ENCODE peak calls at places on chromosomes 6 and 20, in four cellular contexts. L is lower lobe of right lung; I is iPS DF 6.9; Q is CD8-positive, alpha-beta memory T cell. T is an unnamed sample. For H3K27me3, the result is how much of the 10 kb centered on the place peaks cover.

GRCh38 chr20:10861086-10861485 is 187.3 kb upstream of the JAG1 start:
- DNase-seq in L (no peak), I (no peak), Q (no peak), T (no peak)

GRCh38 chr6:28081486-28081751 is 1.1 kb downstream of the ZNF165 start:
- DNase-seq in L (no peak), I (no peak), Q (peak), T (no peak)

GRCh38 chr6:139530551-139530950 is 156.1 kb upstream of the CITED2 start:
- DNase-seq in L (no peak), I (no peak), Q (no peak), T (no peak)

GRCh38 chr6:28353981-28354676 is 4.4 kb downstream of the ZKSCAN3 start:
- DNase-seq in L (peak), I (no peak), Q (no peak), T (peak)

GRCh38 chr6:91449539-91449938 is 862.7 kb upstream of the MAP3K7 start:
- DNase-seq in L (no peak), I (no peak), Q (no peak), T (no peak)

GRCh38 chr20:61768926-61769832 is 296.5 kb downstream of the TAF4 start:
- DNase-seq in L (no peak), I (no peak), Q (no peak), T (no peak)

GRCh38 chr20:43725666-43726065 is 1.1 kb downstream of the GTSF1L start:
- DNase-seq in L (no peak), I (no peak), Q (no peak), T (no peak)

GRCh38 chr20:44659931-44660330 is 8.4 kb upstream of the ADA start:
- DNase-seq in L (no peak), I (no peak), Q (no peak), T (no peak)

GRCh38 chr6:38133932-38134703 is 314.6 kb downstream of the ZFAND3 start:
- DNase-seq in L (no peak), I (no peak), Q (no peak), T (no peak)

GRCh38 chr6:153024401-153025017 is 22.0 kb upstream of the MTRF1L start:
- DNase-seq in L (no peak), I (peak), Q (peak), T (no peak)

GRCh38 chr6:29403801-29404200 is 8.4 kb downstream of the OR12D2 start:
- DNase-seq in L (no peak), I (no peak), Q (no peak), T (no peak)
- H3K27me3 ChIP-seq in L (under half), I (under half), Q (under half), T (under half)

GRCh38 chr6:86122086-86122485 is 479.4 kb upstream of the SYNCRIP start:
- DNase-seq in L (no peak), I (no peak), Q (no peak), T (no peak)

GRCh38 chr6:86118271-86118670 is 475.6 kb upstream of the SYNCRIP start:
- DNase-seq in L (no peak), I (no peak), Q (no peak), T (no peak)
- H3K27me3 ChIP-seq in L (under half), I (under half), Q (under half), T (under half)

DNA sequence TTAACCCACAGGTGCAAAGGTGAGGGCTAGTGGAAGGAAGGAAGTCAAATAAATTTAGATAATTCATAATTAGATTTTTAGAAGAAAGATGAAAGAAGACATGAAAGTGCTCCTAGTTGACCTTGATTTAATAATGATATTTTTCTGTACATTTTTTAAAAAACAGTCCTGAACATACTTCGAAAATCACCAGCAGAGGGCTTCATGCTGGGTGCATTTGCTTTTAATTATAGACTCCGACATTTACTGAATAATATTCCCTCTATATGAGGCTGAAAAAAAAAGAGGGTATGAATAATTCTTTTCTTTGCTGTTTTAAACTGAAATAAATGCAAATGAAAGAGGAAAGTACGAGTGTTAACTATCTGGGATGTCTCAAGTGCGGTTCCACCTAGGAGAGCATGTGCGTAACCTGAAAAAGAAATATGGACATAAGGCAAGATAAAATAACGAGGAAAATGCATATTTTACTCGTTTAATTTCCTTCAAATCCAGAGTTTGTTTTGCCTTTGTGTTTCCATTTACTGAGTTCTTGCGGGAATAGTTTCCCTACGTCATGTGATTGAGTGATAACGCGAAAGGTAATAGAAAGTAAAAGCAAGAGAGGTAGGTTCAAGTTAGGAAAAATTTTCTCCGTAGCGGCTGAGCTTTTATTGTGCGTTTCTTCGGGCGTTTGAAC is 3.1 kb upstream of the TFAP2B start:
- DNase-seq in L (no peak), I (no peak), Q (no peak), T (no peak)
- H3K27me3 ChIP-seq in L (under half), I (under half), Q (under half), T (half or more)

GRCh38 chr6:161830866-161831600 is 557.2 kb upstream of the AGPAT4 start:
- DNase-seq in L (no peak), I (no peak), Q (no peak), T (no peak)

GRCh38 chr6:161828355-161828754 is 554.5 kb upstream of the AGPAT4 start:
- DNase-seq in L (no peak), I (no peak), Q (no peak), T (no peak)

GRCh38 chr6:161833099-161833860 is 559.4 kb upstream of the AGPAT4 start:
- DNase-seq in L (no peak), I (no peak), Q (no peak), T (no peak)

GRCh38 chr6:161832622-161833021 is 558.8 kb upstream of the AGPAT4 start:
- DNase-seq in L (no peak), I (no peak), Q (no peak), T (no peak)

GRCh38 chr6:161829186-161829794 is 555.4 kb upstream of the AGPAT4 start:
- DNase-seq in L (no peak), I (no peak), Q (no peak), T (no peak)
- H3K27me3 ChIP-seq in L (under half), I (under half), Q (under half), T (under half)

GRCh38 chr6:84762941-84763396 is 1.4 kb downstream of the TBX18 start:
- DNase-seq in L (peak), I (no peak), Q (no peak), T (peak)

GRCh38 chr6:84763397-84764331 is 734 bp downstream of the TBX18 start:
- DNase-seq in L (peak), I (no peak), Q (no peak), T (peak)

GRCh38 chr6:84762220-84762940 is 2.0 kb downstream of the TBX18 start:
- DNase-seq in L (no peak), I (no peak), Q (no peak), T (peak)

GRCh38 chr6:84756466-84756865 is 7.9 kb downstream of the TBX18 start:
- DNase-seq in L (no peak), I (no peak), Q (no peak), T (no peak)

DNA sequence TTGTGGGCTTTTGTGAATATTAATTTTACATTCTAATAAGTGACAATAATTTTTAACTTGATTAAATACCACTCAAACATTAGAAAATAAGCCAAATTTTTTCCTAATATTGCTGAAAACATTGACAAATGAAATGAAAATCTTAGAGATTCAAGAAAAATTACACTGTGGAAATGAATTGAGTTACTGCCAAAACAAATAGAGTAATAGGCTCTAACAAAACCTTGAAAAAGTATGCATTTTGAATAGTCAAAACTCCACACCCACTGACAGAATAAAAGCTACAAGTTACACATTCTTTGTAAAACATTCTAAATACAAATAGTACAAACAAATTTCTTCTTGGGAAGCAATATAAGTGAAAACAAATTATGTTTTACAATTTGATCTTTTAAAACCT is 5.9 kb downstream of the TBX18 start:
- DNase-seq in L (no peak), I (no peak), Q (no peak), T (no peak)
- H3K27me3 ChIP-seq in L (half or more), I (under half), Q (under half), T (under half)

GRCh38 chr20:25064561-25064960 is 6.6 kb upstream of the ACSS1 start:
- DNase-seq in L (no peak), I (no peak), Q (no peak), T (peak)
- H3K27me3 ChIP-seq in L (under half), I (under half), Q (under half), T (under half)

GRCh38 chr6:136921521-136921935 is 573 bp upstream of the SLC35D3 start:
- DNase-seq in L (peak), I (no peak), Q (no peak), T (no peak)

GRCh38 chr6:136923954-136924291 is 1.8 kb downstream of the SLC35D3 start:
- DNase-seq in L (no peak), I (no peak), Q (no peak), T (no peak)

GRCh38 chr6:136923116-136923953 is 1.2 kb downstream of the SLC35D3 start:
- DNase-seq in L (no peak), I (no peak), Q (no peak), T (no peak)

GRCh38 chr6:136921936-136922679 is at the start of gene SLC35D3:
- DNase-seq in L (peak), I (no peak), Q (peak), T (no peak)

GRCh38 chr6:136922680-136922996 is 537 bp downstream of the SLC35D3 start:
- DNase-seq in L (no peak), I (no peak), Q (no peak), T (peak)
- H3K27me3 ChIP-seq in L (half or more), I (under half), Q (under half), T (half or more)

DNA sequence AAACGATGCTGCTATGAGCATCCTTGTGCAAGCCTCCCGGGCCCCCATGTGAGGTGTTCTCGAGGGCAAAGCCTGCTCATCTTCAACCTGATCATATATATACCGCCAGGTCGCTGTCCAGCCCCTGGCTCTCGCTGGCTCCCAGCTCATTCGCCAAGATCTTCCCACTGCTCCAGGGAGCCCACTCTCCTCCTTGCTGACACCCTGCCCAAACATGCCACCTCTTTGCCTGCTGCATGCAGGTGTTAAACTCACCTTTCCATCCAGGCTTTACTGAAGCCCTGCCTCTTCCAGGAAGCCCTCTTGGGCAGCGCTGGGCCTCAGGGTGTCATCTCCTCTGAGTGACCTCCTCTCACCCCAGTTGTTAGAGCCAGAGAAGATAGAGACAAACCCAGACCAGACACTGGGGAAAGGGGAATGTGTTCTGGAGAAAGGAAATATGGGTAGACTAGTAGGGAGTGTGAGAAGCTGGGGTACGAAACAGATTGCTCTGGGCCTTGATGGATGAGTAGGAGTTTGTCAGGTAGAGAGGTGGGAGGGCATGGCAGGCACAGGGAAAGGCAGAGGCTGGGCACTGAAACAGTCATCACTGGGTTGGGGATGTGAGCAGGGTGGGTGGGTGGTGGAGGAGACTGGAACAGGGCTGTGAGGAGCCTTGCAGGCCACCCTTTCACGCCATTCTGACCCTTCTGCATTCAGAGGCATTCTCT is 1.2 kb upstream of the DLGAP4 start:
- DNase-seq in L (no peak), I (no peak), Q (no peak), T (no peak)
- H3K27me3 ChIP-seq in L (half or more), I (under half), Q (under half), T (half or more)